ENCODE peak calls at places on chromosomes 13 and 19, in five cellular contexts. Q is progenitor cell of endocrine pancreas, X is AG04449, I is midbrain, V is T-helper 9 cell. A is an unnamed sample.

GRCh38 chr13:36297600-36298338 is at the start of gene CCDC169:
- DNase-seq in V (peak), X (no peak), I (peak), Q (peak), A (peak)

GRCh38 chr13:49893591-49893990 is 42.5 kb downstream of the SPRYD7 start:
- DNase-seq in X (no peak), Q (no peak), I (no peak), V (no peak), A (no peak)

GRCh38 chr13:78228940-78229339 is 310.3 kb upstream of the EDNRB start:
- DNase-seq in X (no peak), Q (no peak), I (no peak), V (no peak), A (no peak)

GRCh38 chr19:29761575-29762225 is 46.6 kb upstream of the C19orf12 start:
- DNase-seq in V (no peak), I (peak), Q (no peak), X (no peak), A (no peak)

GRCh38 chr19:30120860-30121484 is 178.9 kb downstream of the URI1 start:
- DNase-seq in X (no peak), Q (no peak), I (no peak), V (no peak), A (no peak)

GRCh38 chr19:46529622-46530451 is 34.2 kb upstream of the PNMA8B start:
- DNase-seq in X (peak), V (peak), I (peak), Q (peak), A (no peak)

GRCh38 chr19:4977299-4978174 is 8.6 kb downstream of the KDM4B start:
- DNase-seq in X (peak), I (no peak), V (no peak), Q (no peak), A (peak)

GRCh38 chr13:112053744-112054615 is 13.0 kb upstream of the SOX1 start:
- DNase-seq in Q (no peak), I (no peak), V (no peak), X (no peak), A (no peak)

GRCh38 chr19:5914358-5914774 is 312 bp downstream of the CAPS start:
- DNase-seq in V (no peak), I (no peak), Q (no peak), X (no peak), A (no peak)

GRCh38 chr13:44837250-44837649 is 152.0 kb downstream of the NUFIP1 start:
- DNase-seq in X (no peak), V (no peak), I (no peak), Q (no peak), A (no peak)

GRCh38 chr13:44930907-44931676 is 58.2 kb downstream of the NUFIP1 start:
- DNase-seq in Q (no peak), X (no peak), I (no peak), V (no peak), A (no peak)

GRCh38 chr19:51462681-51463080 is 4.4 kb upstream of the SIGLEC8 start:
- DNase-seq in X (no peak), Q (no peak), I (no peak), V (no peak), A (no peak)

GRCh38 chr13:39815345-39816111 is 160.1 kb downstream of the COG6 start:
- DNase-seq in Q (no peak), X (no peak), V (no peak), I (no peak), A (no peak)

GRCh38 chr13:84050551-84050950 is 168.3 kb upstream of the SLITRK1 start:
- DNase-seq in X (peak), V (no peak), Q (no peak), I (no peak), A (no peak)

GRCh38 chr13:98033277-98034247 is 80.1 kb downstream of the IPO5 start:
- DNase-seq in Q (no peak), X (peak), I (peak), V (no peak), A (peak)

GRCh38 chr19:16013851-16014840 is 62.1 kb upstream of the TPM4 start:
- DNase-seq in Q (no peak), I (no peak), X (no peak), V (no peak), A (no peak)

GRCh38 chr13:108950333-108951010 is 321.1 kb downstream of the MYO16 start:
- DNase-seq in Q (no peak), V (no peak), X (no peak), I (no peak), A (no peak)

GRCh38 chr19:35636651-35637050 is 4.9 kb upstream of the ETV2 start:
- DNase-seq in Q (no peak), I (no peak), X (no peak), V (no peak), A (no peak)

GRCh38 chr13:27619093-27619705 is 1.1 kb downstream of the LNX2 start:
- DNase-seq in X (no peak), V (no peak), I (no peak), Q (no peak), A (no peak)

GRCh38 chr13:23679214-23679613 is 109.0 kb downstream of the TNFRSF19 start:
- DNase-seq in X (peak), V (no peak), Q (no peak), I (no peak), A (peak)

GRCh38 chr13:96216543-96216942 is 126.6 kb downstream of the HS6ST3 start:
- DNase-seq in X (no peak), V (no peak), Q (no peak), I (no peak), A (no peak)

GRCh38 chr13:80074143-80074752 is 266.7 kb downstream of the SPRY2 start:
- DNase-seq in Q (no peak), I (no peak), X (no peak), V (no peak), A (no peak)

GRCh38 chr13:28717170-28717569 is 1.6 kb downstream of the SLC46A3 start:
- DNase-seq in I (no peak), V (no peak), X (no peak), Q (no peak), A (no peak)

GRCh38 chr19:40811478-40812341 is 12.7 kb downstream of the EGLN2 start:
- DNase-seq in I (no peak), X (no peak), V (no peak), Q (no peak), A (no peak)

GRCh38 chr19:35264281-35265125 is 4.3 kb upstream of the USF2 start:
- DNase-seq in X (no peak), I (no peak), V (no peak), Q (no peak), A (no peak)

GRCh38 chr13:78875792-78876580 is 217.0 kb upstream of the OBI1 start:
- DNase-seq in V (no peak), Q (no peak), I (no peak), X (no peak), A (no peak)

GRCh38 chr13:26220575-26220974 is 1.5 kb downstream of the RNF6 start:
- DNase-seq in X (no peak), Q (no peak), V (no peak), I (no peak), A (peak)

GRCh38 chr13:96817336-96817941 is 176.8 kb downstream of the OXGR1 start:
- DNase-seq in I (peak), X (no peak), V (no peak), Q (no peak), A (peak)

GRCh38 chr13:112066624-112067004 is 335 bp upstream of the SOX1 start:
- DNase-seq in I (peak), Q (no peak), V (peak), X (no peak), A (no peak)

GRCh38 chr13:99931462-99931861 is 40.1 kb downstream of the ZIC5 start:
- DNase-seq in V (no peak), I (no peak), X (no peak), Q (no peak), A (no peak)

GRCh38 chr19:46839752-46840151 is 10.9 kb downstream of the AP2S1 start:
- DNase-seq in Q (no peak), I (no peak), X (no peak), V (no peak), A (no peak)

GRCh38 chr13:92074658-92075057 is 676.2 kb downstream of the GPC5 start:
- DNase-seq in Q (no peak), X (no peak), V (no peak), I (peak), A (no peak)

GRCh38 chr19:42601811-42602443 is 7.2 kb upstream of the CEACAM8 start:
- DNase-seq in I (no peak), X (no peak), Q (peak), V (peak), A (no peak)

GRCh38 chr13:49225358-49226042 is 5.4 kb downstream of the MLNR start:
- DNase-seq in X (no peak), V (no peak), I (no peak), Q (no peak), A (no peak)

GRCh38 chr13:91389186-91389585 is 9.2 kb upstream of the GPC5 start:
- DNase-seq in V (no peak), I (no peak), Q (no peak), X (no peak), A (no peak)

GRCh38 chr13:59743195-59743594 is 420.5 kb downstream of the DIAPH3 start:
- DNase-seq in X (no peak), Q (no peak), V (no peak), I (no peak), A (no peak)

A was measured in kidney epithelial cell.